ENCODE peak calls at places on chromosome 14, in seven cellular contexts. H is SK-N-SH, I is GM12878, T is HCT116, U is Panc1, W is HepG2, B is H1. Z is an unnamed sample.
A peak's percentile ranks its signal among the peaks of the same experiment; 100 is the strongest.

GRCh38 chr14:96249016-96249415 is 7.0 kb upstream of the BDKRB1 start:
- DNase-seq in H (no peak), I (no peak), T (no peak), U (no peak), W (no peak), B (no peak), Z (no peak)

GRCh38 chr14:94097091-94097490 is 13.4 kb upstream of the IFI27 start:
- DNase-seq in H (no peak), I (no peak), T (no peak), U (no peak), W (no peak), B (no peak), Z (no peak)

GRCh38 chr14:104544362-104544761 is 35.2 kb upstream of the C14orf180 start:
- DNase-seq in H (no peak), I (no peak), T (no peak), U (no peak), W (no peak), B (peak; percentile 33), Z (no peak)

GRCh38 chr14:104690266-104690711 is 871 bp downstream of the INF2 start:
- DNase-seq in H (no peak), I (no peak), T (no peak), U (no peak), W (no peak), B (no peak), Z (no peak)

GRCh38 chr14:89117017-89117416 is 292.6 kb downstream of the TTC8 start:
- DNase-seq in H (no peak), I (no peak), T (no peak), U (no peak), W (no peak), B (no peak), Z (no peak)

GRCh38 chr14:36579573-36580140 is 2.8 kb downstream of the NKX2-8 start:
- DNase-seq in H (peak; percentile 16), I (no peak), T (no peak), U (no peak), W (no peak), B (peak; percentile 67), Z (no peak)

GRCh38 chr14:58315606-58316005 is 17.3 kb downstream of the ARID4A start:
- DNase-seq in H (no peak), I (no peak), T (no peak), U (no peak), W (no peak), B (no peak), Z (no peak)

GRCh38 chr14:77051101-77051500 is 22.6 kb upstream of the IRF2BPL start:
- DNase-seq in H (peak; percentile 64), I (no peak), T (no peak), U (no peak), W (no peak), B (no peak), Z (no peak)

GRCh38 chr14:99407416-99407815 is 73.2 kb downstream of the SETD3 start:
- DNase-seq in H (no peak), I (no peak), T (no peak), U (no peak), W (no peak), B (no peak), Z (no peak)

GRCh38 chr14:85634205-85634604 is 104.3 kb downstream of the FLRT2 start:
- DNase-seq in H (no peak), I (no peak), T (no peak), U (no peak), W (no peak), B (no peak), Z (no peak)

GRCh38 chr14:26415618-26416123 is 182.2 kb downstream of the NOVA1 start:
- DNase-seq in H (no peak), I (no peak), T (no peak), U (no peak), W (no peak), B (no peak), Z (no peak)

GRCh38 chr14:100657780-100658513 is 68.7 kb upstream of the DLK1 start:
- DNase-seq in H (no peak), I (no peak), T (no peak), U (no peak), W (no peak), B (no peak), Z (no peak)

GRCh38 chr14:77158175-77158908 is 16.8 kb upstream of the ZDHHC22 start:
- DNase-seq in H (peak; percentile 76), I (no peak), T (no peak), U (no peak), W (no peak), B (peak; percentile 63), Z (peak; percentile 51)

GRCh38 chr14:92607702-92608429 is 94.3 kb downstream of the RIN3 start:
- DNase-seq in H (no peak), I (no peak), T (no peak), U (no peak), W (no peak), B (no peak), Z (no peak)

GRCh38 chr14:96745500-96746051 is 51.6 kb upstream of the VRK1 start:
- DNase-seq in H (no peak), I (no peak), T (no peak), U (no peak), W (no peak), B (no peak), Z (no peak)

GRCh38 chr14:96051642-96052540 is 12.7 kb downstream of the C14orf132 start:
- DNase-seq in H (no peak), I (no peak), T (peak; percentile 12), U (no peak), W (peak; percentile 33), B (peak; percentile 58), Z (peak; percentile 14)

GRCh38 chr14:23630687-23631086 is 5.5 kb upstream of the DHRS2 start:
- DNase-seq in H (no peak), I (no peak), T (no peak), U (no peak), W (no peak), B (no peak), Z (no peak)

GRCh38 chr14:90483551-90483950 is 86.7 kb downstream of the CALM1 start:
- DNase-seq in H (no peak), I (no peak), T (no peak), U (no peak), W (no peak), B (no peak), Z (no peak)

GRCh38 chr14:94636744-94637412 is 24.7 kb downstream of the SERPINA3 start:
- DNase-seq in H (no peak), I (no peak), T (peak; percentile 19), U (no peak), W (peak; percentile 80), B (no peak), Z (peak; percentile 5)

GRCh38 chr14:49972199-49972671 is 79.4 kb downstream of the ARF6 start:
- DNase-seq in H (no peak), I (no peak), T (no peak), U (peak; percentile 51), W (no peak), B (no peak), Z (no peak)

GRCh38 chr14:50600849-50601248 is 40.9 kb downstream of the ATL1 start:
- DNase-seq in H (no peak), I (no peak), T (no peak), U (no peak), W (peak; percentile 11), B (no peak), Z (peak; percentile 6)

DNA sequence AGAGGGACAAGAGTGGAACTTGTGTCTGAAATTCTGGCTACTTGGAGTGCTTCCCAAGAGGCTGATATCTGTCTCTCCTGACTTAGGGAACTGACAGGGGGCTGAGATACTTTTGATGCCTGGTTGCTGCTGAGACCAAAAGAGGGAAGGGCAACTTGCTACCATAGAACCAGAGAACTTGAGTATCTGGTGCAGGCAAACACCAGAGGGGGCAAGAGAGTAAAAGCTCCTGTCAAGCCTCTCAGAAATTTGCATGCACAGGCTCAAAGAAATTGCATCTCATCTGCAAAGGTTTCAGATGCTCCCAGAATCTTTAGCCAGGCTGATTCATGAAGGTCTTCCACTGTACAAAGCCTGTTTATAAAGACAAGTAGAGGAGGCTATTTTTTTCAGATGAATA is 391.3 kb upstream of the FOXG1 start:
- DNase-seq in H (peak; percentile 0), I (no peak), T (no peak), U (no peak), W (no peak), B (peak; percentile 54), Z (no peak)
- TF ChIP-seq SIN3A in H (no peak), I (no peak), T (no peak), U (no peak), W (no peak), B (no peak), Z (no peak)

GRCh38 chr14:29554335-29554734 is 373.3 kb downstream of the PRKD1 start:
- DNase-seq in H (no peak), I (no peak), T (no peak), U (no peak), W (no peak), B (no peak), Z (no peak)

GRCh38 chr14:29545714-29546113 is 381.9 kb downstream of the PRKD1 start:
- DNase-seq in H (no peak), I (no peak), T (no peak), U (no peak), W (no peak), B (no peak), Z (no peak)

GRCh38 chr14:29553427-29553826 is 374.2 kb downstream of the PRKD1 start:
- DNase-seq in H (no peak), I (no peak), T (no peak), U (no peak), W (no peak), B (no peak), Z (no peak)

DNA sequence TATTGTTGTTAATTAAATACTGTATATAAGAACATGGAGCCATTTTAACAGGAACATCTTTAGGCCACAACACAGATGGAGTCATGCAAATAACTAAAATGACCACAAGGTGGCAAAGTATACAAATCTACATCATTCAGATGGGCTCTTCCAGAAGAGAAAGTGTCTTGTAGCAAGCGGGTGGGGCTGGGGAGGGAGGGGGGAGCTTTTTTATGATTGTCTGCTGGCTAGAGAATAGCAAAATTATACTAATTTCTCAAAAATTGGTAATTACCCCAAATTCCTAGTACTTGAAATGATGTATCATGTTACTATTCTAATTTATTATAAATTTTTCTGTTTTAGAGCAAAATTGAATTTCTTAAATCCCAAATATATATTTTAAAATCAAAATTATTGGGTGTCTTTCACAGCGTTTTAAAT is 378.7 kb downstream of the PRKD1 start:
- DNase-seq in H (peak; percentile 23), I (peak; percentile 5), T (peak; percentile 12), U (peak; percentile 24), W (peak; percentile 70), B (no peak), Z (peak; percentile 59)
- TF ChIP-seq SIN3A in H (no peak), I (no peak), T (no peak), U (no peak), W (no peak), B (no peak), Z (no peak)

GRCh38 chr14:68596701-68597100 is 196.2 kb downstream of the ZFP36L1 start:
- DNase-seq in H (no peak), I (no peak), T (no peak), U (no peak), W (no peak), B (no peak), Z (no peak)
- TF ChIP-seq SIN3A in H (no peak), I (no peak), T (no peak), U (no peak), W (no peak), B (no peak), Z (no peak)

DNA sequence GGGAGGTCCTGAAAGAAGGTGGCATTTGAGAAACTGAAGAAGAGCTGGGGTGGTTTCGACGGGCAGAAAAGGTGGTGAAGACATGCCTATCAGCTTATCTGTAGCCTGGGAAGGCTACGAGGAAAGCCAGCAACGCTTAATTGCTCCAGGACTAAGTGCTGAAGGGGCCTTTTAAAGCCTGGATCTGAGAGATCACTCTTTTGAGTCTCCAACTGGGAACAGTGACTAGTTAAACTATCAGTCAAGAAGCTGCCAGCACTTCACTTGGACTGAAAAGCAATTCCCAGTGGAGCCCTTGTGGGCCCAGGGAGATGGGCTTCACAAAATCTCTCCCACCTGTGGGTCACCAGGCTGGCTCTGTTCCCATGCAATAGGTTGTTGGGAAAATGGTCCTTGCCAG is 276.6 kb downstream of the PCNX1 start:
- DNase-seq in H (peak; percentile 47), I (no peak), T (no peak), U (no peak), W (no peak), B (no peak), Z (no peak)
- TF ChIP-seq SIN3A in H (no peak), I (no peak), T (no peak), U (no peak), W (no peak), B (no peak), Z (no peak)